ENCODE peak calls at places on chromosomes 12 and 14, in seven cellular contexts. One of them, this sample, is unnamed.

GRCh38 chr12:23950011-23950774 is 723 bp upstream of the SOX5 start:
- DNase-seq in HAP-1: peak
- DNase-seq in Right ventricle myocardium superior: no peak
- DNase-seq in activated CD8-positive, alpha-beta memory T cell treated with anti-CD3 and anti-CD28 coated beads for 4 hours: no peak
- DNase-seq in T-cell: no peak
- DNase-seq in CD8-positive, alpha-beta memory T cell: no peak
- DNase-seq in lower leg skin: no peak
- DNase-seq in this sample: no peak

GRCh38 chr14:96078687-96079016 is 39.5 kb downstream of the C14orf132 start:
- DNase-seq in HAP-1: no peak
- DNase-seq in Right ventricle myocardium superior: no peak
- DNase-seq in activated CD8-positive, alpha-beta memory T cell treated with anti-CD3 and anti-CD28 coated beads for 4 hours: no peak
- DNase-seq in T-cell: no peak
- DNase-seq in CD8-positive, alpha-beta memory T cell: no peak
- DNase-seq in lower leg skin: no peak
- DNase-seq in this sample: no peak

GRCh38 chr14:63604626-63605025 is 37.0 kb downstream of the WDR89 start:
- DNase-seq in HAP-1: no peak
- DNase-seq in Right ventricle myocardium superior: no peak
- DNase-seq in activated CD8-positive, alpha-beta memory T cell treated with anti-CD3 and anti-CD28 coated beads for 4 hours: no peak
- DNase-seq in T-cell: no peak
- DNase-seq in CD8-positive, alpha-beta memory T cell: no peak
- DNase-seq in lower leg skin: no peak
- DNase-seq in this sample: no peak

GRCh38 chr14:34665785-34666425 is 36.0 kb upstream of the SNX6 start:
- DNase-seq in HAP-1: peak
- DNase-seq in Right ventricle myocardium superior: no peak
- DNase-seq in activated CD8-positive, alpha-beta memory T cell treated with anti-CD3 and anti-CD28 coated beads for 4 hours: no peak
- DNase-seq in T-cell: peak
- DNase-seq in CD8-positive, alpha-beta memory T cell: no peak
- DNase-seq in lower leg skin: peak
- DNase-seq in this sample: peak

GRCh38 chr12:127594351-127594970 is 672.5 kb upstream of the TMEM132C start:
- DNase-seq in HAP-1: no peak
- DNase-seq in Right ventricle myocardium superior: no peak
- DNase-seq in activated CD8-positive, alpha-beta memory T cell treated with anti-CD3 and anti-CD28 coated beads for 4 hours: no peak
- DNase-seq in T-cell: no peak
- DNase-seq in CD8-positive, alpha-beta memory T cell: no peak
- DNase-seq in lower leg skin: no peak
- DNase-seq in this sample: no peak

GRCh38 chr14:71113376-71113775 is 206.1 kb downstream of the PCNX1 start:
- DNase-seq in HAP-1: no peak
- DNase-seq in Right ventricle myocardium superior: no peak
- DNase-seq in activated CD8-positive, alpha-beta memory T cell treated with anti-CD3 and anti-CD28 coated beads for 4 hours: no peak
- DNase-seq in T-cell: no peak
- DNase-seq in CD8-positive, alpha-beta memory T cell: no peak
- DNase-seq in lower leg skin: no peak
- DNase-seq in this sample: no peak

GRCh38 chr14:102822311-102822863 is 45.1 kb downstream of the TRAF3 start:
- DNase-seq in HAP-1: no peak
- DNase-seq in Right ventricle myocardium superior: no peak
- DNase-seq in activated CD8-positive, alpha-beta memory T cell treated with anti-CD3 and anti-CD28 coated beads for 4 hours: no peak
- DNase-seq in T-cell: no peak
- DNase-seq in CD8-positive, alpha-beta memory T cell: no peak
- DNase-seq in lower leg skin: no peak
- DNase-seq in this sample: no peak

GRCh38 chr12:575948-576612 is 87.2 kb downstream of the NINJ2 start:
- DNase-seq in HAP-1: peak
- DNase-seq in Right ventricle myocardium superior: peak
- DNase-seq in activated CD8-positive, alpha-beta memory T cell treated with anti-CD3 and anti-CD28 coated beads for 4 hours: peak
- DNase-seq in T-cell: peak
- DNase-seq in CD8-positive, alpha-beta memory T cell: peak
- DNase-seq in lower leg skin: no peak
- DNase-seq in this sample: peak

GRCh38 chr12:39574785-39575497 is 44.7 kb downstream of the ABCD2 start:
- DNase-seq in HAP-1: no peak
- DNase-seq in Right ventricle myocardium superior: no peak
- DNase-seq in activated CD8-positive, alpha-beta memory T cell treated with anti-CD3 and anti-CD28 coated beads for 4 hours: no peak
- DNase-seq in T-cell: no peak
- DNase-seq in CD8-positive, alpha-beta memory T cell: no peak
- DNase-seq in lower leg skin: no peak
- DNase-seq in this sample: no peak

GRCh38 chr12:75350413-75350812 is 15.9 kb downstream of the GLIPR1L1 start:
- DNase-seq in HAP-1: no peak
- DNase-seq in Right ventricle myocardium superior: no peak
- DNase-seq in activated CD8-positive, alpha-beta memory T cell treated with anti-CD3 and anti-CD28 coated beads for 4 hours: no peak
- DNase-seq in T-cell: no peak
- DNase-seq in CD8-positive, alpha-beta memory T cell: no peak
- DNase-seq in lower leg skin: no peak
- DNase-seq in this sample: no peak

GRCh38 chr12:47306130-47306529 is 226.4 kb upstream of the AMIGO2 start:
- DNase-seq in HAP-1: no peak
- DNase-seq in Right ventricle myocardium superior: no peak
- DNase-seq in activated CD8-positive, alpha-beta memory T cell treated with anti-CD3 and anti-CD28 coated beads for 4 hours: no peak
- DNase-seq in T-cell: no peak
- DNase-seq in CD8-positive, alpha-beta memory T cell: no peak
- DNase-seq in lower leg skin: no peak
- DNase-seq in this sample: no peak

GRCh38 chr14:87005336-87005735 is 987.6 kb downstream of the GALC start:
- DNase-seq in HAP-1: no peak
- DNase-seq in Right ventricle myocardium superior: no peak
- DNase-seq in activated CD8-positive, alpha-beta memory T cell treated with anti-CD3 and anti-CD28 coated beads for 4 hours: no peak
- DNase-seq in T-cell: no peak
- DNase-seq in CD8-positive, alpha-beta memory T cell: no peak
- DNase-seq in lower leg skin: no peak
- DNase-seq in this sample: no peak

GRCh38 chr12:97616936-97617335 is 154.3 kb downstream of the RMST start:
- DNase-seq in HAP-1: no peak
- DNase-seq in Right ventricle myocardium superior: no peak
- DNase-seq in activated CD8-positive, alpha-beta memory T cell treated with anti-CD3 and anti-CD28 coated beads for 4 hours: no peak
- DNase-seq in T-cell: no peak
- DNase-seq in CD8-positive, alpha-beta memory T cell: no peak
- DNase-seq in lower leg skin: no peak
- DNase-seq in this sample: no peak

GRCh38 chr12:56987551-56988053 is 18.7 kb downstream of the ZBTB39 start:
- DNase-seq in HAP-1: peak
- DNase-seq in Right ventricle myocardium superior: peak
- DNase-seq in activated CD8-positive, alpha-beta memory T cell treated with anti-CD3 and anti-CD28 coated beads for 4 hours: peak
- DNase-seq in T-cell: peak
- DNase-seq in CD8-positive, alpha-beta memory T cell: peak
- DNase-seq in lower leg skin: peak
- DNase-seq in this sample: peak

GRCh38 chr12:5395443-5396401 is 36.2 kb upstream of the NTF3 start:
- DNase-seq in HAP-1: no peak
- DNase-seq in Right ventricle myocardium superior: no peak
- DNase-seq in activated CD8-positive, alpha-beta memory T cell treated with anti-CD3 and anti-CD28 coated beads for 4 hours: no peak
- DNase-seq in T-cell: no peak
- DNase-seq in CD8-positive, alpha-beta memory T cell: no peak
- DNase-seq in lower leg skin: no peak
- DNase-seq in this sample: no peak

GRCh38 chr12:47652491-47653234 is 53.2 kb downstream of the RPAP3 start:
- DNase-seq in HAP-1: peak
- DNase-seq in Right ventricle myocardium superior: peak
- DNase-seq in activated CD8-positive, alpha-beta memory T cell treated with anti-CD3 and anti-CD28 coated beads for 4 hours: no peak
- DNase-seq in T-cell: no peak
- DNase-seq in CD8-positive, alpha-beta memory T cell: no peak
- DNase-seq in lower leg skin: peak
- DNase-seq in this sample: no peak

GRCh38 chr12:93860659-93861373 is 183.6 kb downstream of the CRADD start:
- DNase-seq in HAP-1: no peak
- DNase-seq in Right ventricle myocardium superior: no peak
- DNase-seq in activated CD8-positive, alpha-beta memory T cell treated with anti-CD3 and anti-CD28 coated beads for 4 hours: no peak
- DNase-seq in T-cell: no peak
- DNase-seq in CD8-positive, alpha-beta memory T cell: no peak
- DNase-seq in lower leg skin: no peak
- DNase-seq in this sample: no peak

GRCh38 chr14:81323621-81324400 is 76.3 kb downstream of the STON2 start:
- DNase-seq in HAP-1: peak
- DNase-seq in Right ventricle myocardium superior: no peak
- DNase-seq in activated CD8-positive, alpha-beta memory T cell treated with anti-CD3 and anti-CD28 coated beads for 4 hours: no peak
- DNase-seq in T-cell: no peak
- DNase-seq in CD8-positive, alpha-beta memory T cell: no peak
- DNase-seq in lower leg skin: peak
- DNase-seq in this sample: no peak

GRCh38 chr14:101716956-101717662 is 44.4 kb upstream of the PPP2R5C start:
- DNase-seq in HAP-1: no peak
- DNase-seq in Right ventricle myocardium superior: no peak
- DNase-seq in activated CD8-positive, alpha-beta memory T cell treated with anti-CD3 and anti-CD28 coated beads for 4 hours: no peak
- DNase-seq in T-cell: no peak
- DNase-seq in CD8-positive, alpha-beta memory T cell: no peak
- DNase-seq in lower leg skin: peak
- DNase-seq in this sample: no peak

GRCh38 chr12:131375261-131375971 is 335.5 kb upstream of the SFSWAP start:
- DNase-seq in HAP-1: no peak
- DNase-seq in Right ventricle myocardium superior: no peak
- DNase-seq in activated CD8-positive, alpha-beta memory T cell treated with anti-CD3 and anti-CD28 coated beads for 4 hours: no peak
- DNase-seq in T-cell: no peak
- DNase-seq in CD8-positive, alpha-beta memory T cell: no peak
- DNase-seq in lower leg skin: no peak
- DNase-seq in this sample: no peak

GRCh38 chr12:3820122-3820521 is 53.1 kb downstream of the PARP11 start:
- DNase-seq in HAP-1: no peak
- DNase-seq in Right ventricle myocardium superior: no peak
- DNase-seq in activated CD8-positive, alpha-beta memory T cell treated with anti-CD3 and anti-CD28 coated beads for 4 hours: no peak
- DNase-seq in T-cell: no peak
- DNase-seq in CD8-positive, alpha-beta memory T cell: no peak
- DNase-seq in lower leg skin: no peak
- DNase-seq in this sample: no peak

GRCh38 chr14:57259672-57260071 is 9.0 kb downstream of the EXOC5 start:
- DNase-seq in HAP-1: no peak
- DNase-seq in Right ventricle myocardium superior: no peak
- DNase-seq in activated CD8-positive, alpha-beta memory T cell treated with anti-CD3 and anti-CD28 coated beads for 4 hours: no peak
- DNase-seq in T-cell: no peak
- DNase-seq in CD8-positive, alpha-beta memory T cell: no peak
- DNase-seq in lower leg skin: no peak
- DNase-seq in this sample: no peak

GRCh38 chr14:78933948-78934524 is 763.9 kb downstream of the NRXN3 start:
- DNase-seq in HAP-1: peak
- DNase-seq in Right ventricle myocardium superior: no peak
- DNase-seq in activated CD8-positive, alpha-beta memory T cell treated with anti-CD3 and anti-CD28 coated beads for 4 hours: no peak
- DNase-seq in T-cell: no peak
- DNase-seq in CD8-positive, alpha-beta memory T cell: no peak
- DNase-seq in lower leg skin: no peak
- DNase-seq in this sample: no peak

This sample was measured in CD4-positive, alpha-beta T cell.